ENCODE peak calls at places on chromosome 3, in four cellular contexts. G is Panc1, N is tibial artery, A is endothelial cell. M is an unnamed sample.
A peak's percentile ranks its signal among the peaks of the same experiment; 100 is the strongest.

GRCh38 chr3:42183991-42184621 is 81.9 kb downstream of the CCK start:
- DNase-seq in G (no peak), N (no peak), A (no peak), M (no peak)

GRCh38 chr3:150376001-150376848 is 31.9 kb upstream of the TSC22D2 start:
- DNase-seq in G (no peak), A (no peak), N (no peak), M (no peak)

GRCh38 chr3:124643453-124643852 is 86.8 kb upstream of the UMPS start:
- DNase-seq in N (no peak), A (no peak), G (no peak), M (no peak)

GRCh38 chr3:168191856-168192255 is 96.1 kb upstream of the GOLIM4 start:
- DNase-seq in N (no peak), A (no peak), G (no peak), M (no peak)

GRCh38 chr3:51622402-51622801 is 48.6 kb upstream of the TEX264 start:
- DNase-seq in G (no peak), N (no peak), A (no peak), M (no peak)

GRCh38 chr3:53072653-53073552 is 27.0 kb upstream of the SFMBT1 start:
- DNase-seq in N (peak; percentile 88), G (peak; percentile 32), A (peak; percentile 90), M (peak; percentile 70)

GRCh38 chr3:85574306-85574705 is 615.5 kb downstream of the CADM2 start:
- DNase-seq in A (no peak), G (no peak), N (no peak), M (no peak)

GRCh38 chr3:107753494-107753893 is 230.7 kb downstream of the BBX start:
- DNase-seq in G (peak; percentile 27), A (peak; percentile 67), N (no peak), M (peak; percentile 46)

GRCh38 chr3:49872801-49873281 is 3.1 kb upstream of the CAMKV start:
- DNase-seq in G (no peak), N (no peak), A (no peak), M (no peak)

GRCh38 chr3:30256474-30256873 is 349.9 kb upstream of the TGFBR2 start:
- DNase-seq in G (no peak), N (no peak), A (no peak), M (no peak)

GRCh38 chr3:1118074-1118473 is 25.2 kb downstream of the CNTN6 start:
- DNase-seq in A (no peak), N (no peak), G (no peak), M (no peak)

GRCh38 chr3:139642981-139643380 is 34.8 kb downstream of the NMNAT3 start:
- DNase-seq in A (no peak), N (no peak), G (no peak), M (no peak)

GRCh38 chr3:44861412-44862220 is at the start of gene TMEM42:
- DNase-seq in A (peak; percentile 90), N (peak; percentile 92), G (peak; percentile 56), M (peak; percentile 89)

GRCh38 chr3:132789959-132790358 is 67.8 kb upstream of the NPHP3 start:
- DNase-seq in A (no peak), G (no peak), N (no peak), M (no peak)

GRCh38 chr3:172846706-172847105 is 96.2 kb downstream of the ECT2 start:
- DNase-seq in N (no peak), G (no peak), A (no peak), M (no peak)

GRCh38 chr3:127195417-127195816 is 2.5 kb downstream of the PRR23E start:
- DNase-seq in N (peak; percentile 29), G (no peak), A (no peak), M (no peak)

GRCh38 chr3:49296781-49297420 is 19.9 kb upstream of the C3orf62 start:
- DNase-seq in A (no peak), N (peak; percentile 80), G (no peak), M (no peak)

GRCh38 chr3:69972672-69973071 is 26.9 kb upstream of the SAMMSON start:
- DNase-seq in N (no peak), G (no peak), A (no peak), M (no peak)

GRCh38 chr3:10358309-10358980 is 37.5 kb upstream of the SEC13 start:
- DNase-seq in G (no peak), N (no peak), A (no peak), M (no peak)

GRCh38 chr3:54836876-54837275 is 91.0 kb downstream of the LRTM1 start:
- DNase-seq in N (no peak), A (no peak), G (no peak), M (peak; percentile 32)

GRCh38 chr3:119481079-119481478 is 12.3 kb downstream of the POGLUT1 start:
- DNase-seq in N (no peak), G (no peak), A (no peak), M (no peak)

GRCh38 chr3:67415504-67415903 is 238.9 kb downstream of the SUCLG2 start:
- DNase-seq in N (no peak), A (no peak), G (no peak), M (no peak)

GRCh38 chr3:61617041-61617440 is 55.7 kb downstream of the PTPRG start:
- DNase-seq in A (no peak), N (no peak), G (no peak), M (no peak)

GRCh38 chr3:73786346-73786807 is 161.6 kb upstream of the PDZRN3 start:
- DNase-seq in N (peak; percentile 93), G (peak; percentile 15), A (no peak), M (peak; percentile 15)

GRCh38 chr3:46712191-46713047 is 5.2 kb downstream of the PRSS50 start:
- DNase-seq in G (no peak), A (no peak), N (peak; percentile 42), M (no peak)

GRCh38 chr3:72560857-72561675 is 287.2 kb downstream of the SHQ1 start:
- DNase-seq in G (no peak), N (no peak), A (no peak), M (no peak)

M was measured in hippocampal formation.